ENCODE peak calls at places on chromosomes 3 and 15, in five cellular contexts. One of them, this sample, is unnamed.

GRCh38 chr3:189393598-189393997 is 221.8 kb downstream of the TPRG1 start:
- DNase-seq in stimulated activated CD8-positive, alpha-beta memory T cell treated with anti-CD3 and anti-CD28 coated beads, Interleukin-15, amount 100 ng/mL, for 24 hours: no peak
- DNase-seq in NCI-H1092: no peak
- DNase-seq in lower leg skin: no peak
- DNase-seq in WERI-Rb-1: peak
- DNase-seq in this sample: no peak

GRCh38 chr15:35934383-35935049 is 388.6 kb upstream of the DPH6 start:
- DNase-seq in stimulated activated CD8-positive, alpha-beta memory T cell treated with anti-CD3 and anti-CD28 coated beads, Interleukin-15, amount 100 ng/mL, for 24 hours: no peak
- DNase-seq in NCI-H1092: no peak
- DNase-seq in lower leg skin: no peak
- DNase-seq in WERI-Rb-1: no peak
- DNase-seq in this sample: no peak

GRCh38 chr3:57556459-57557087 is 499 bp downstream of the PDE12 start:
- DNase-seq in stimulated activated CD8-positive, alpha-beta memory T cell treated with anti-CD3 and anti-CD28 coated beads, Interleukin-15, amount 100 ng/mL, for 24 hours: peak
- DNase-seq in NCI-H1092: no peak
- DNase-seq in lower leg skin: peak
- DNase-seq in WERI-Rb-1: peak
- DNase-seq in this sample: peak

GRCh38 chr3:60756231-60756630 is 495.0 kb downstream of the FHIT start:
- DNase-seq in stimulated activated CD8-positive, alpha-beta memory T cell treated with anti-CD3 and anti-CD28 coated beads, Interleukin-15, amount 100 ng/mL, for 24 hours: no peak
- DNase-seq in NCI-H1092: no peak
- DNase-seq in lower leg skin: no peak
- DNase-seq in WERI-Rb-1: no peak
- DNase-seq in this sample: no peak

GRCh38 chr3:69791919-69792399 is 52.7 kb downstream of the MITF start:
- DNase-seq in stimulated activated CD8-positive, alpha-beta memory T cell treated with anti-CD3 and anti-CD28 coated beads, Interleukin-15, amount 100 ng/mL, for 24 hours: no peak
- DNase-seq in NCI-H1092: no peak
- DNase-seq in lower leg skin: no peak
- DNase-seq in WERI-Rb-1: no peak
- DNase-seq in this sample: no peak

GRCh38 chr3:23620044-23620443 is 185.7 kb upstream of the UBE2E1 start:
- DNase-seq in stimulated activated CD8-positive, alpha-beta memory T cell treated with anti-CD3 and anti-CD28 coated beads, Interleukin-15, amount 100 ng/mL, for 24 hours: no peak
- DNase-seq in NCI-H1092: no peak
- DNase-seq in lower leg skin: no peak
- DNase-seq in WERI-Rb-1: no peak
- DNase-seq in this sample: no peak

GRCh38 chr3:30193625-30194044 is 412.8 kb upstream of the TGFBR2 start:
- DNase-seq in stimulated activated CD8-positive, alpha-beta memory T cell treated with anti-CD3 and anti-CD28 coated beads, Interleukin-15, amount 100 ng/mL, for 24 hours: no peak
- DNase-seq in NCI-H1092: peak
- DNase-seq in lower leg skin: no peak
- DNase-seq in WERI-Rb-1: no peak
- DNase-seq in this sample: no peak

GRCh38 chr15:78340243-78341056 is at the start of gene CRABP1:
- DNase-seq in stimulated activated CD8-positive, alpha-beta memory T cell treated with anti-CD3 and anti-CD28 coated beads, Interleukin-15, amount 100 ng/mL, for 24 hours: no peak
- DNase-seq in NCI-H1092: no peak
- DNase-seq in lower leg skin: no peak
- DNase-seq in WERI-Rb-1: peak
- DNase-seq in this sample: no peak

GRCh38 chr3:123700791-123701712 is 116.2 kb upstream of the HACD2 start:
- DNase-seq in stimulated activated CD8-positive, alpha-beta memory T cell treated with anti-CD3 and anti-CD28 coated beads, Interleukin-15, amount 100 ng/mL, for 24 hours: no peak
- DNase-seq in NCI-H1092: peak
- DNase-seq in lower leg skin: no peak
- DNase-seq in WERI-Rb-1: no peak
- DNase-seq in this sample: no peak

GRCh38 chr3:65979731-65980130 is 59.0 kb downstream of the MAGI1 start:
- DNase-seq in stimulated activated CD8-positive, alpha-beta memory T cell treated with anti-CD3 and anti-CD28 coated beads, Interleukin-15, amount 100 ng/mL, for 24 hours: no peak
- DNase-seq in NCI-H1092: no peak
- DNase-seq in lower leg skin: no peak
- DNase-seq in WERI-Rb-1: no peak
- DNase-seq in this sample: no peak

GRCh38 chr15:25844981-25845680 is 18.0 kb downstream of the ATP10A start:
- DNase-seq in stimulated activated CD8-positive, alpha-beta memory T cell treated with anti-CD3 and anti-CD28 coated beads, Interleukin-15, amount 100 ng/mL, for 24 hours: no peak
- DNase-seq in NCI-H1092: no peak
- DNase-seq in lower leg skin: no peak
- DNase-seq in WERI-Rb-1: no peak
- DNase-seq in this sample: no peak

GRCh38 chr3:126061301-126062032 is 22.5 kb downstream of the SLC41A3 start:
- DNase-seq in stimulated activated CD8-positive, alpha-beta memory T cell treated with anti-CD3 and anti-CD28 coated beads, Interleukin-15, amount 100 ng/mL, for 24 hours: no peak
- DNase-seq in NCI-H1092: no peak
- DNase-seq in lower leg skin: peak
- DNase-seq in WERI-Rb-1: no peak
- DNase-seq in this sample: no peak

GRCh38 chr15:70259640-70260066 is 161.9 kb upstream of the TLE3 start:
- DNase-seq in stimulated activated CD8-positive, alpha-beta memory T cell treated with anti-CD3 and anti-CD28 coated beads, Interleukin-15, amount 100 ng/mL, for 24 hours: no peak
- DNase-seq in NCI-H1092: no peak
- DNase-seq in lower leg skin: no peak
- DNase-seq in WERI-Rb-1: peak
- DNase-seq in this sample: no peak

This sample was measured in upper lobe of left lung.